ENCODE peak calls at places on chromosome 5, in four cellular contexts. T is effector memory CD8-positive, alpha-beta T cell; Y is T-helper 17 cell; D is NCI-H1694. R is an unnamed sample.

GRCh38 chr5:171336486-171337206 is 27.6 kb downstream of the TLX3 start:
- DNase-seq in T (no peak), Y (no peak), D (peak; percentile 11), R (peak; percentile 44)

GRCh38 chr5:80745490-80745889 is 90.7 kb upstream of the DHFR start:
- DNase-seq in T (no peak), Y (no peak), D (no peak), R (no peak)

GRCh38 chr5:76704131-76704663 is 11.7 kb upstream of the F2R start:
- DNase-seq in T (no peak), Y (no peak), D (no peak), R (peak; percentile 35)

GRCh38 chr5:87829214-87829551 is 416.5 kb upstream of the CCNH start:
- DNase-seq in T (no peak), Y (no peak), D (no peak), R (no peak)

GRCh38 chr5:131104169-131104775 is 60.8 kb downstream of the HINT1 start:
- DNase-seq in T (no peak), Y (no peak), D (no peak), R (no peak)

GRCh38 chr5:74865293-74865798 is 841 bp downstream of the FAM169A start:
- DNase-seq in T (no peak), Y (no peak), D (no peak), R (no peak)

GRCh38 chr5:139808481-139809330 is 13.1 kb downstream of the PSD2 start:
- DNase-seq in T (no peak), Y (no peak), D (no peak), R (no peak)

GRCh38 chr5:108655750-108656450 is 91.8 kb upstream of the FER start:
- DNase-seq in T (no peak), Y (no peak), D (no peak), R (no peak)

GRCh38 chr5:137236266-137236665 is 262.9 kb downstream of the SPOCK1 start:
- DNase-seq in T (no peak), Y (no peak), D (no peak), R (no peak)

GRCh38 chr5:1907616-1908015 is 24.9 kb upstream of the IRX4 start:
- DNase-seq in T (no peak), Y (no peak), D (no peak), R (no peak)

GRCh38 chr5:50657044-50657443 is 9.4 kb upstream of the PARP8 start:
- DNase-seq in T (no peak), Y (no peak), D (no peak), R (no peak)

GRCh38 chr5:67976812-67977455 is 238.6 kb upstream of the PIK3R1 start:
- DNase-seq in T (no peak), Y (no peak), D (no peak), R (no peak)

GRCh38 chr5:2697041-2697440 is 54.4 kb downstream of the IRX2 start:
- DNase-seq in T (no peak), Y (no peak), D (no peak), R (no peak)

GRCh38 chr5:103235891-103236290 is 22.7 kb upstream of the MACIR start:
- DNase-seq in T (no peak), Y (no peak), D (no peak), R (no peak)

GRCh38 chr5:15385037-15385436 is 114.9 kb upstream of the FBXL7 start:
- DNase-seq in T (no peak), Y (no peak), D (no peak), R (no peak)

GRCh38 chr5:169299651-169300467 is 1.1 kb downstream of the SLIT3 start:
- DNase-seq in T (no peak), Y (no peak), D (no peak), R (no peak)

GRCh38 chr5:2391566-2391965 is 359.9 kb downstream of the IRX2 start:
- DNase-seq in T (no peak), Y (no peak), D (no peak), R (no peak)

GRCh38 chr5:89147026-89147425 is 264.0 kb upstream of the MEF2C start:
- DNase-seq in T (no peak), Y (no peak), D (no peak), R (no peak)

GRCh38 chr5:173486826-173487225 is 129.6 kb downstream of the BOD1 start:
- DNase-seq in T (no peak), Y (no peak), D (no peak), R (no peak)

GRCh38 chr5:72206994-72207393 is 99.7 kb downstream of the MAP1B start:
- DNase-seq in T (no peak), Y (no peak), D (no peak), R (no peak)

GRCh38 chr5:79491690-79492317 is 22.1 kb downstream of the HOMER1 start:
- DNase-seq in T (no peak), Y (no peak), D (no peak), R (no peak)

GRCh38 chr5:7412369-7412768 is 16.4 kb downstream of the ADCY2 start:
- DNase-seq in T (no peak), Y (no peak), D (no peak), R (no peak)

GRCh38 chr5:158351485-158352140 is 492.7 kb upstream of the CLINT1 start:
- DNase-seq in T (no peak), Y (no peak), D (no peak), R (no peak)

GRCh38 chr5:81105261-81105877 is 127.8 kb upstream of the CKMT2 start:
- DNase-seq in T (no peak), Y (no peak), D (no peak), R (peak; percentile 2)

GRCh38 chr5:158951951-158952545 is 147.7 kb downstream of the EBF1 start:
- DNase-seq in T (no peak), Y (no peak), D (no peak), R (no peak)

GRCh38 chr5:96648598-96648997 is 13.6 kb upstream of the CAST start:
- DNase-seq in T (no peak), Y (no peak), D (no peak), R (no peak)

GRCh38 chr5:137370096-137370495 is 129.0 kb downstream of the SPOCK1 start:
- DNase-seq in T (no peak), Y (no peak), D (no peak), R (no peak)

GRCh38 chr5:72063219-72063819 is 44.0 kb upstream of the MAP1B start:
- DNase-seq in T (no peak), Y (no peak), D (no peak), R (no peak)

GRCh38 chr5:141192110-141192725 is at the start of gene PCDHB10:
- DNase-seq in T (no peak), Y (no peak), D (peak; percentile 13), R (no peak)

GRCh38 chr5:146426853-146427618 is 20.1 kb upstream of the TCERG1 start:
- DNase-seq in T (no peak), Y (no peak), D (peak; percentile 52), R (peak; percentile 42)

GRCh38 chr5:76579166-76579765 is 43.9 kb downstream of the F2RL2 start:
- DNase-seq in T (no peak), Y (no peak), D (no peak), R (no peak)

R was measured in small intestine.